ENCODE peak calls at places on chromosome 5, in seven cellular contexts. L is fibroblast of pulmonary artery, W is lower leg skin, T is breast epithelium, O is mucosa of descending colon, I is SJCRH30, U is cardiac fibroblast. Q is an unnamed sample.

GRCh38 chr5:124823336-124823849 is 77.0 kb upstream of the ZNF608 start:
- DNase-seq in L (no peak), W (no peak), T (no peak), O (no peak), I (no peak), U (peak), Q (no peak)

GRCh38 chr5:3155029-3155428 is 403.6 kb upstream of the IRX2 start:
- DNase-seq in L (no peak), W (no peak), T (no peak), O (no peak), I (peak), U (no peak), Q (no peak)

GRCh38 chr5:19264821-19265220 is 723.2 kb downstream of the CDH18 start:
- DNase-seq in L (no peak), W (no peak), T (no peak), O (no peak), I (no peak), U (no peak), Q (no peak)

GRCh38 chr5:10283927-10284635 is 23.6 kb downstream of the CMBL start:
- DNase-seq in L (peak), W (peak), T (peak), O (peak), I (peak), U (peak), Q (peak)

GRCh38 chr5:172773481-172774469 is 2.8 kb upstream of the DUSP1 start:
- DNase-seq in L (peak), W (peak), T (no peak), O (no peak), I (no peak), U (peak), Q (peak)

GRCh38 chr5:127840809-127841208 is 137.6 kb downstream of the CCDC192 start:
- DNase-seq in L (no peak), W (no peak), T (no peak), O (peak), I (no peak), U (peak), Q (no peak)

GRCh38 chr5:32474201-32474854 is 29.8 kb upstream of the ZFR start:
- DNase-seq in L (no peak), W (no peak), T (no peak), O (peak), I (no peak), U (no peak), Q (no peak)

GRCh38 chr5:153223376-153223775 is 267.1 kb upstream of the GRIA1 start:
- DNase-seq in L (no peak), W (no peak), T (no peak), O (no peak), I (no peak), U (no peak), Q (no peak)

GRCh38 chr5:125085797-125086505 is 339.5 kb upstream of the ZNF608 start:
- DNase-seq in L (no peak), W (no peak), T (no peak), O (no peak), I (no peak), U (no peak), Q (no peak)

GRCh38 chr5:11619339-11620028 is 284.8 kb downstream of the CTNND2 start:
- DNase-seq in L (no peak), W (no peak), T (no peak), O (peak), I (peak), U (no peak), Q (no peak)

DNA sequence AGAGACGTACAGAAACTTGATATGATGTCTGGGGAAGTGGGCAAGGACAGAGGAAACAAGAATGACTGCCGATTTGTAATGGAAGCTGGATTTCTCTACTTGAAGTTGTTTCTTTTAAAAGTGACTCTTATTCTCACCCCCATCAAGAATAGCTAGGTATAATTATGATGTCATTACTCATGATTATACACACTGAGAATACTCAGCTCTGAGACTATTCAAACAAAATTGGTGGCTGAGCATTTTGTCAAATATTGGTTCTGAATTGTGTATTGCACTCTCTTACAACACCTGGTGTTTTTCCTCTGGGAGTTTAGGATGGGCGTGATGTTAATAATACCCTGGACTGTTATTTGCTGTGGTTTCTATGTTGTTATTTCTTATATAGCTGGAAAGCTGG is 46.3 kb downstream of the MAST4 start:
- DNase-seq in L (no peak), W (no peak), T (no peak), O (no peak), I (no peak), U (no peak), Q (no peak)
- H3K4me3 ChIP-seq in L (no peak), W (no peak), T (no peak), O (no peak), I (no peak), U (no peak), Q (no peak)

GRCh38 chr5:150457112-150457511 is 7.6 kb upstream of the RPS14 start:
- DNase-seq in L (no peak), W (no peak), T (no peak), O (no peak), I (no peak), U (no peak), Q (no peak)

GRCh38 chr5:150452914-150453313 is 3.4 kb upstream of the RPS14 start:
- DNase-seq in L (no peak), W (no peak), T (no peak), O (no peak), I (no peak), U (no peak), Q (no peak)

GRCh38 chr5:150451594-150451993 is 2.1 kb upstream of the RPS14 start:
- DNase-seq in L (no peak), W (no peak), T (no peak), O (no peak), I (no peak), U (no peak), Q (no peak)

GRCh38 chr5:150457562-150458240 is 8.2 kb upstream of the RPS14 start:
- DNase-seq in L (no peak), W (no peak), T (no peak), O (no peak), I (no peak), U (no peak), Q (no peak)

DNA sequence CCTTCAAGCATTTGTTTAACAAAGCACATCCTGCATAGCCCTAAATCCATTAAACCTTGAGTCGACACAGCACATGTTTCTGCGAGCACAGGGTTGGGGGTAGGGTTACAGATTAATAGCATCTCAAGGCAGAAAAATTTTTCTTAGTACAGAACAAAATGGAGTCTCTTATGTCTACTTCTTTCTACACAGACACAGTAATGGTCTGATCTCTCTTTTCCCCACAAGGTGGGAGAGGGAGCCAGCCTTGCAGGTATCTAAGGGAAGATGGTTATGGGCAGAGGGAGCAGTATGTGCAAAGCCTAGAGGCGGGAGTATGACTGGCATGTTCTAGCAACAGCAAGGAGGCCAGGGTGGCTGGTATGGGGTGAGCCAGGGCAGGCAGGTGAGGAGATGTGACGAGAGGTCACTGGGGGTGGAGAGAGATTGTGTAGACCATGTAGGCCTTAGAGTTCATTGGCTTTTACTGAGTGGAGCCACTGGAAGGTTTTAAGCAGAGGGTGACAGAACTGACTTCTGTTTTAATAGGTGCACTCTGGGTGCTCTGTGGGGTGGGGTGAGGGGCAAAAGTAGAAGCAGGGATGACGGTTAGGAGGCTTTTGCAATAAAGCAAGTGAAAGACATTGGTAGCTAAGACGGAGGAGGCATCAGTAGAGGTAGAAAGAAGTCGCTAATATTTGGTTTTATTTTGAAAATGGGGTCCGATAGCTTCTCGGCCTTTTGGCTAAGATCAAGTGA is 5.1 kb upstream of the RPS14 start:
- DNase-seq in L (no peak), W (no peak), T (no peak), O (no peak), I (no peak), U (no peak), Q (no peak)
- H3K4me3 ChIP-seq in L (no peak), W (no peak), T (no peak), O (no peak), I (no peak), U (no peak), Q (no peak)

GRCh38 chr5:150672237-150672883 is 11.3 kb downstream of the MYOZ3 start:
- DNase-seq in L (no peak), W (peak), T (no peak), O (peak), I (no peak), U (peak), Q (no peak)

GRCh38 chr5:150672884-150673275 is 11.8 kb downstream of the MYOZ3 start:
- DNase-seq in L (no peak), W (peak), T (no peak), O (no peak), I (no peak), U (no peak), Q (no peak)

GRCh38 chr5:150671509-150672236 is 10.6 kb downstream of the MYOZ3 start:
- DNase-seq in L (no peak), W (peak), T (no peak), O (no peak), I (no peak), U (no peak), Q (no peak)

GRCh38 chr5:150670275-150670960 is 9.4 kb downstream of the MYOZ3 start:
- DNase-seq in L (no peak), W (peak), T (no peak), O (no peak), I (no peak), U (no peak), Q (no peak)

DNA sequence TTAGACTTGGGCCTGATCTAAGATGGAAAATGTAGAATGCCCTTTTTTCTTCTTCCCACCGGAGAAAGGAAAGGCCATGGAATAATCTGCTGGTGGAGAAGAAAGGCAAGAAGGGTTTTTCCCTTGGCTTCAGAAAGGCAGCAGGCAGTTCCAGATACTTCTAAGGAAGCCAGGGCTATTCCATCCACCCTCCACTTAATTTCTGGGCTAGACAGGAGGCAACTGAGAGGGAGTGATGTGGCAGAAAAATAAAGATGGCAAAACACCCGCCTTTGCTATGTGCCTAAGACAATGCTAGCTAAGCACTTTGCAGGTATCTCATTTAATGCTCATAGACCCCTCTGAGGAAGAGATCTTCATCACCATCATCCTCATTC is 9.9 kb downstream of the MYOZ3 start:
- DNase-seq in L (no peak), W (peak), T (no peak), O (no peak), I (no peak), U (no peak), Q (no peak)
- H3K4me3 ChIP-seq in L (no peak), W (no peak), T (no peak), O (no peak), I (no peak), U (no peak), Q (no peak)

GRCh38 chr5:138240690-138241385 is 27.7 kb upstream of the CDC23 start:
- DNase-seq in L (no peak), W (no peak), T (no peak), O (no peak), I (no peak), U (no peak), Q (no peak)

GRCh38 chr5:138245717-138246116 is 28.7 kb downstream of the GFRA3 start:
- DNase-seq in L (no peak), W (no peak), T (no peak), O (no peak), I (no peak), U (no peak), Q (no peak)

GRCh38 chr5:138238034-138238433 is 24.9 kb upstream of the CDC23 start:
- DNase-seq in L (no peak), W (no peak), T (no peak), O (no peak), I (no peak), U (no peak), Q (no peak)

GRCh38 chr5:138243794-138244193 is 30.6 kb downstream of the GFRA3 start:
- DNase-seq in L (no peak), W (no peak), T (no peak), O (no peak), I (peak), U (no peak), Q (no peak)

GRCh38 chr5:138241688-138242547 is 28.8 kb upstream of the CDC23 start:
- DNase-seq in L (peak), W (no peak), T (no peak), O (peak), I (peak), U (peak), Q (no peak)
- H3K4me3 ChIP-seq in L (peak), W (peak), T (peak), O (no peak), I (peak), U (peak), Q (peak)

DNA sequence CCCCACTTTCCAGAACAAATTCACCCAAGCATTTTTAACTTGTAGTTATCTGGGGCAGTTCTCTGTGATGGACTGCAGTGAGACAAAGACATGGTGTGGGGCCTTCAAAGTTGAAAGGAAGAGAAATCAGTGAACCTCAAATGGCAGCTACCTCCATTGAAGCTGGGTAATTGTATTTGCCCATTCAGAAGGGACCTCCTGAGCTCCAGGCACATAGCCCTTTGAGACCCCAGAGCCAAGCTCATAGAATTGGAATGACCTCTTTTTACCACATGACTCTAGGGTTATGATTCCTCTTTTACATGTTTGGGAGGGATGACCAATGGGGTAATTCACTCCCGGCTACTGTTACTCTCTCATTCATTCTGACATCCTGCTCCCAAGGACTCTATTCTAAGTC is 368.4 kb upstream of the ITGA1 start:
- DNase-seq in L (no peak), W (no peak), T (no peak), O (no peak), I (no peak), U (no peak), Q (no peak)
- H3K4me3 ChIP-seq in L (no peak), W (no peak), T (no peak), O (no peak), I (no peak), U (no peak), Q (no peak)

GRCh38 chr5:133967715-133968056 is 739 bp downstream of the C5orf15 start:
- DNase-seq in L (peak), W (no peak), T (no peak), O (no peak), I (no peak), U (peak), Q (no peak)

GRCh38 chr5:133967124-133967523 is 1.3 kb downstream of the C5orf15 start:
- DNase-seq in L (peak), W (no peak), T (no peak), O (no peak), I (no peak), U (peak), Q (no peak)

GRCh38 chr5:133968057-133968993 is at the start of gene C5orf15:
- DNase-seq in L (peak), W (peak), T (peak), O (peak), I (peak), U (peak), Q (peak)

GRCh38 chr5:133969654-133970324 is 1.4 kb upstream of the C5orf15 start:
- DNase-seq in L (no peak), W (no peak), T (no peak), O (no peak), I (no peak), U (peak), Q (no peak)

GRCh38 chr5:133970325-133970671 is 1.9 kb upstream of the C5orf15 start:
- DNase-seq in L (no peak), W (no peak), T (no peak), O (no peak), I (no peak), U (no peak), Q (no peak)
- H3K4me3 ChIP-seq in L (no peak), W (no peak), T (no peak), O (no peak), I (no peak), U (no peak), Q (no peak)

DNA sequence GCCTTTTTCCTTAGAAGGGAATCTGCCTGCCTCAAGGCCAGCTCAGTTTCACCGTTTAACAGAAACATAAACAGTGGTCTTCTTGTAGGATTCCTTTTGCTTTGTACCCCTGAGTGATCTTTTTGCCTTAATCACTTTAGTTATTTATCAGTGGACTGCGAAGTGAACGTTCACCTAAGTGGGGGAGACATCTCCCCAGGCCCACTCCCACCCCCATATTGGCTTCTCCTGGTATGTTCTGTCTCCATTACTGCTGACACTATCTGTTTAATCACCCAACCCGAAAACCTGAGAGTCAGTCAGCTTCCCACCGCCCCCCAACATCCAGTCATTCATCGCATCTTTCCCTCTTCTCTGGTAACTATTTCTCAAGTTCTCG is 1.4 kb downstream of the SKP2 start:
- DNase-seq in L (no peak), W (no peak), T (no peak), O (no peak), I (no peak), U (no peak), Q (no peak)
- H3K4me3 ChIP-seq in L (peak), W (no peak), T (peak), O (no peak), I (peak), U (peak), Q (no peak)

DNA sequence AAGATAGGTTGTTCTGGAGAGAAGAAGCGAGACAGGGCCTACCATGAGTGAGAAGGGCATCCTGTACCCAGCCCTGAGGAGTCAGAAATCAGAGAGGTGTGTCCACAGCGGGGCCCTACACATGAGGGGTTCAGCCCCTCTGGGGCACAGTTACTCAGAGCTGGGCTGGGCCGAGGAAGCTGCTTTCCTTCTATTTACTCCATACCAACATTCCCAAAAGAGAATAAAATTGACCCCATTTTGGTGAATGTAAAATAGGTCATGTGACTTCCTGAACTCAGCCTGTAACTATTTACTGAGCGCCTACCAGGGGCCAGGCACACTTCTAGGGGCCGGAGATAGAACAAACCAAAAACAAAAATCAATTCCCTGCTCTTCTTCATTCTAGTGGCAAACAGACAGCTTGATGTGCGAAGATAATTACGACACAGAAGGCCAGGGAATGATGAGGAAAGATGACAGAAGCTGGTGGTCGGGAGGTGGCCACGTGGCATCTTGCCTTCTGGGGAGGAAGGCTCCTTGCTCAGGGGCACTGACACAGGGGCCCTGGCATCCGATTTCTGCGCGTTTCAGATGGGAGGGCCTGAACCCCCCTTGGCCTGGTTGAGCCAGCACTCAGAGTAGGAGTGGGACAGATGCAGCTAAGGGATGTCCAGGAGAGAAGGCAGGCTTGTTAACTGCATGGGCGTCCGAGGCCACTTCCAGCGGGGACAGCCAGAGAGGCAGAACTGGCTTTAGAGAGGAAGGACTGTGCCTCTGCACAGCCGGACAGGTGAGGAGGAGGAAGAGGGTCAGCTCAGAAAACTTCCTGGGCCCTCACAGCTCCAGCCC is 121.8 kb downstream of the NSG2 start:
- DNase-seq in L (no peak), W (peak), T (no peak), O (no peak), I (no peak), U (no peak), Q (no peak)
- H3K4me3 ChIP-seq in L (no peak), W (no peak), T (no peak), O (no peak), I (no peak), U (no peak), Q (no peak)

DNA sequence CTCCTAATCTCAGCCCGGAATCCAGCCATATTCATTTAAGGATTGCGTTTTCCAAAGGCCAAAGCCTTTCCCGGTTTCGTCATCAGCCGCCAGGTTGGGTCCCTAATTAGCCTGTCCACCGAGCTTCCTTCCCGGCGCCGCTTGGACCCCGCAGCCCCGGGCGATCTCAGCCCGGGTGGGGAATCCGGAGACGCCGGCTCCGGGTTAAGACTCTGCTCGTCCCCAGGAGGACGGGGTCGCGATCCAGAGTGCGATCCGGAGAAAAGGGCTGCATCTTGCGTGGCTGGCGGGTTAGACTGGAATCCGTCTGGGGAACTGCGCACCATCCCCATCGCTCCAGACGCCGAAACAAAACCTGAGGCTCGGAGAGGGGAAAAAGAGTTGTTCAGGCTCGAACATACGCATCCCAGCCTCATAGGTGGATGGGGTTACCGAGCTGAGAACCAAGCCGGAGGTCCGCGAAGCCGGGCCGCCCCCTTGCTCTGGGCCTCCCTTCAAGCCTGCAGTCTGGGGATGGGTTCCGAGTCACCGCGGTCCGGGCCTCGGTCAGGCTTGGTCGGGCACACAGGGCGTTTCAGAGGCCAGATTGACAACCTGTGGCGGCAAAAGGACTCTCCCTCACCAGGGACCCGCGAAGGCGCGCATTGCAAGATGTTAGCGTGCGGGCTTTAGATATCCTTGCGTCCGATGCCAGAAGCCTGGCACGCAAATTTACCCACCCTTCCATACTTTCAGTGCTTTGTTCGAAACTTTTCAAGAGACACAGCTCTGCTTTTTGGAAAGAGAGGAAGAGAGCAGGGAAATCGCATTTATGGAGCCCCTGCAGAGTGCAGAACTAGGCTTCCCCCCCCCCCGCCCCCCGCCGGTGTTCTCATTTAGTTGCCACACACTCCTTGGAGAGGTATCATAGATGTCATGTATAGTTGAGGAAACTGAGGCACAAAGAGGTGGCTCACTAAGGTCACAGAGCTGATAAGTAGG is 7.9 kb downstream of the MSX2 start:
- DNase-seq in L (no peak), W (peak), T (no peak), O (no peak), I (no peak), U (no peak), Q (no peak)
- H3K4me3 ChIP-seq in L (no peak), W (no peak), T (no peak), O (no peak), I (no peak), U (no peak), Q (no peak)

Q was measured in gastrocnemius medialis.